ENCODE peak calls at places on chromosomes 5 and 9, in eight cellular contexts. O, Z, H, P, Q, A, J and D are unnamed samples. For H3K36me3, the result is how much of the 10 kb centered on the place peaks cover.

GRCh38 chr5:138937392-138938387 is 62.6 kb upstream of the LRRTM2 start:
- DNase-seq in P (no peak), J (no peak), O (no peak), Q (no peak), A (no peak), Z (no peak), H (no peak), D (no peak)

GRCh38 chr5:90939208-90939607 is 380.6 kb downstream of the ADGRV1 start:
- DNase-seq in Q (no peak), Z (no peak), O (no peak), A (no peak), P (no peak), J (no peak), H (no peak), D (no peak)

GRCh38 chr9:82168585-82168984 is 180.0 kb downstream of the SPATA31D1 start:
- DNase-seq in Z (no peak), J (no peak), Q (no peak), P (no peak), O (no peak), H (no peak), A (peak), D (no peak)

GRCh38 chr5:28165116-28165515 is 1126.7 kb upstream of the CDH9 start:
- DNase-seq in Q (no peak), H (no peak), P (no peak), O (no peak), A (no peak), Z (no peak), J (no peak), D (no peak)

GRCh38 chr5:137751869-137752491 is 2.2 kb downstream of the HNRNPA0 start:
- DNase-seq in H (no peak), Z (peak), P (peak), J (peak), O (no peak), Q (peak), A (peak), D (peak)

GRCh38 chr9:100679834-100680233 is 102.0 kb downstream of the CAVIN4 start:
- DNase-seq in A (no peak), J (no peak), Z (no peak), Q (no peak), H (no peak), O (no peak), P (no peak), D (no peak)

GRCh38 chr5:8908055-8908683 is 637.7 kb downstream of the SEMA5A start:
- DNase-seq in P (peak), O (no peak), Q (peak), Z (no peak), A (peak), H (no peak), J (peak), D (peak)

GRCh38 chr9:77587036-77587435 is 61.1 kb downstream of the GNA14 start:
- DNase-seq in H (no peak), J (no peak), Q (no peak), Z (no peak), A (no peak), O (no peak), P (no peak), D (no peak)

GRCh38 chr5:176531902-176532493 is 5.2 kb downstream of the RNF44 start:
- DNase-seq in Q (no peak), O (no peak), Z (no peak), H (no peak), P (no peak), A (no peak), J (no peak), D (no peak)

GRCh38 chr5:89037090-89037489 is 154.1 kb upstream of the MEF2C start:
- DNase-seq in Q (no peak), J (no peak), P (no peak), H (no peak), Z (no peak), O (no peak), A (peak), D (no peak)

GRCh38 chr5:13403351-13403750 is 541.1 kb downstream of the DNAH5 start:
- DNase-seq in Q (no peak), H (no peak), A (no peak), O (no peak), J (no peak), Z (no peak), P (no peak), D (no peak)

GRCh38 chr5:37717276-37717612 is 122.6 kb downstream of the GDNF start:
- DNase-seq in P (no peak), A (no peak), Z (no peak), J (no peak), O (no peak), Q (no peak), H (no peak), D (no peak)

GRCh38 chr5:141945511-141946024 is 12.4 kb downstream of the PCDH12 start:
- DNase-seq in Z (no peak), H (no peak), P (peak), J (no peak), Q (no peak), A (no peak), O (no peak), D (no peak)

GRCh38 chr5:132821791-132822190 is 8.7 kb downstream of the SHROOM1 start:
- DNase-seq in H (no peak), J (no peak), P (no peak), O (no peak), Z (no peak), A (peak), Q (no peak), D (no peak)

GRCh38 chr9:71485306-71485705 is 283.0 kb downstream of the CEMIP2 start:
- DNase-seq in Z (no peak), J (no peak), P (no peak), H (no peak), A (no peak), Q (no peak), O (no peak), D (no peak)

GRCh38 chr9:71483457-71483856 is 284.9 kb downstream of the CEMIP2 start:
- DNase-seq in Q (no peak), Z (no peak), H (no peak), P (no peak), O (no peak), J (no peak), A (no peak), D (no peak)

GRCh38 chr9:71490810-71491209 is 277.5 kb downstream of the CEMIP2 start:
- DNase-seq in J (no peak), O (no peak), A (no peak), Z (no peak), P (no peak), Q (no peak), H (no peak), D (no peak)

DNA sequence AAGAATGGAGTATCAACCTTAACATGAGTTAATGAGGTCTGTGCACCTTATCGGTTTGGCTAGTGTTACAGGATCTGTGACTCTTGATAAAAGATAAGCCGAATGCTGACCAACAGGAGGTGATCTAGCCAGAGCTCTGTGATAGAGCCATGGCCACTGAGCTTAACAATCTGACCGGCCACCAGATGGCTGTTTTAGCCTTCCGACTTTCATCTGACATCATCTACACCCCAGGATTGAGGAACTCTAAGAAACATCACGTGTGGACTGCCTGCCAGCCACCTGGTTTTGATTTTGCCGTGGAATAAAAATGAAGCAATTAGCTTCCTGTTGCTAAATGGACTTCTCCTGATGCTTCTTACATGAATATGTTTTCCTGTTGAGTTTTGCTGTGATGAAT is 281.3 kb downstream of the CEMIP2 start:
- DNase-seq in J (peak), Q (no peak), O (no peak), A (no peak), Z (no peak), P (no peak), H (peak), D (no peak)
- TF ChIP-seq CTCF in J (peak), Q (peak), O (no peak), A (no peak), Z (no peak), P (no peak), H (no peak), D (no peak)

DNA sequence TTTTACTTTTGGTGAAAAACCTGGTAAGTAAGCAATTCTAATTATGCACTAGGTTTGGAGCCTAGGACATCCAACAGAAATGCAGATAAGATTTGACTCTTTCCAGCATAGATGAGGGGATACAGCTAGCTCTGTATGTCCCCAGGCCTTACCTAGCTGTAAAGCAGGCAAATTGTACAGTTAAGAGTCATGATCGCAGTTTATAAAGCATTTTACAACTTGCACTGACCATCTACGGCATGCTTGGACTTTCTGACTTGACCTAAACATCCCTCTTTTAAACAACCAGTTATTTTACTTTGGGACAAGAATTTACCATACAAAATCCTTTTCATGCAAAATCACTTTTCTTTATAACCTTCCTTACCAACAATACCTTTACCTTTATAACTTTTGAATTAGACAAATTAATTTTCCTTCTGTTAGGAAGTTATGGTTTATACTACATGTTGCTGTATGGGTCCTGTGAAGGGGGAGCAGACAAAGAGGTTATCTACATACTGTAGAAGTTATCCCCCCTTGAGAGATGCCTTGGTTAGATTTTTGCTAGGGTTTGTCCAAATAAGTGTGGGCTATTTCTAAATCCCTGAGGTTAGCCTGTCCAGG is 36.8 kb downstream of the FGD3 start:
- DNase-seq in Z (no peak), O (no peak), Q (no peak), A (peak), H (no peak), J (peak), P (no peak), D (no peak)
- H3K36me3 ChIP-seq in Z (under half), O (under half), Q (under half), A (under half), H (under half), J (under half), P (under half), D (under half)

GRCh38 chr9:107703651-107704050 is 214.1 kb upstream of the KLF4 start:
- DNase-seq in A (no peak), J (no peak), H (no peak), O (no peak), P (no peak), Q (no peak), Z (no peak), D (no peak)

GRCh38 chr9:107698779-107699564 is 209.4 kb upstream of the KLF4 start:
- DNase-seq in J (no peak), H (no peak), Z (no peak), P (no peak), O (no peak), Q (no peak), A (no peak), D (no peak)

GRCh38 chr9:107704791-107705190 is 215.2 kb upstream of the KLF4 start:
- DNase-seq in J (no peak), Q (no peak), P (no peak), O (no peak), A (no peak), H (no peak), Z (no peak), D (no peak)

GRCh38 chr9:107696302-107696701 is 206.7 kb upstream of the KLF4 start:
- DNase-seq in H (no peak), J (no peak), O (no peak), Z (no peak), P (no peak), Q (no peak), A (no peak), D (no peak)

DNA sequence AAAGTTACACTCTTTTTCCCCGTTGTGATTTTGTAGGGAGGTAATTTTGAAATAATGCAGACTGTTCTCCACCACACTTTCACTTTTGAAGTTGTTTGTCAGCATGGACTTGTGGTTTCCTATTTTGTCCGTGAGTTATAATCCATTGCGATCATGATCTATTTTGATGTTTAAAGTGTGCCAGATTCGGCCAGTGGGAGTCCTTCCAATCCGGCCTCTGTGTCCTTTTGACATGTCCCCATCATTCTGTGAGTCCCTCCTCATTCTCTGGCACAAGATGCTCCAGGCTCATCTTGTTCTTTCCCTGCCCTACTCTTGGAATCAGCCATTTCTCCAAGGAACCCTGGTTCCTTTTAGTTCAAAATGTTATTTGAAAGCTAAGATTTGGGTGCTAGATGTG is 211.3 kb upstream of the KLF4 start:
- DNase-seq in O (no peak), H (no peak), A (no peak), Q (no peak), J (no peak), Z (no peak), P (no peak), D (no peak)
- H3K4me3 ChIP-seq in O (no peak), H (no peak), A (no peak), Q (no peak), J (no peak), Z (no peak), P (peak), D (no peak)

DNA sequence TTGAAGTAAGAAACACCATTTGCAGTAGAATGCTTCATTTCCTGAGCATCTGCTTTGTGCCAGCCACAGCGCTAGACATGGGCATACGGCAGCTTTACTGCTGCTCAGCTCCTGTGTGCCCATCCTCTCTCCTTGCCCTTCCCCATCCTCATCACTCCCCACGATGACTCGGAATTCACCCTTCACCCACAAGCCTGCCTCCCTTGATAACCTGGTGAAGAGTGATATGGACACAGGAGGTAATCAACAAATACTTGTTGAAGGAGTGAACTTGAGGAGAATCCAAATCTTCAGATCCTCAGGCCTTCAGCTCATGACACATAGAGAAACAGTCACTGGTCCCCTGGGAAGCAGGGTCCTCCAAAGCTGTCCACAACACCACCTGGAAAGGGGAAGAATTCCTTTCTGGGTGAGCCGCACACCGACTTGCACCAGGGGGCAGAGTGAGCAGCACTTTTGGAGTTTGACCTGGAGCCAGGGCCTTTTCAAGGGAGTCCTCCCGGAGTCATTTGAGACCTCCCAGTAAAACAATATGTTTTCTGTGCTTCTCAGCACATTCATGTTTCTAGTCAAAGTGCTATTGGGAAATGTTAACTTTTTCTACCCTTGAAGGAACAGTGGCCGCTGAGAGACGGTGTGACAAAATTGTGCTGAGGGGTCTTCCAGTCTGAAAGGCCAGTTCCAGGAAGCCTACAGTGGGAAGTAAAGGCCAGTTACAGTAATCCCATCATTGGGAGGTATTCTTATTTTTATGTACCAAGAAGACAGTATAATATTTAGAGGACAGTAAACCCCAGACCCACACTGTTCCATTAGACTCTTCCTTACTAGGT is 332.3 kb downstream of the CWC27 start:
- DNase-seq in Z (peak), P (peak), H (peak), O (peak), A (peak), Q (peak), J (peak), D (peak)
- TF ChIP-seq CTCF in Z (peak), P (peak), H (peak), O (peak), A (peak), Q (peak), J (peak), D (peak)

GRCh38 chr5:112869948-112870347 is 8.9 kb downstream of the SRP19 start:
- DNase-seq in H (no peak), Q (no peak), Z (no peak), A (no peak), J (no peak), P (no peak), O (no peak), D (no peak)
- H3K36me3 ChIP-seq in H (under half), Q (under half), Z (under half), A (under half), J (under half), P (under half), O (half or more), D (under half)

DNA sequence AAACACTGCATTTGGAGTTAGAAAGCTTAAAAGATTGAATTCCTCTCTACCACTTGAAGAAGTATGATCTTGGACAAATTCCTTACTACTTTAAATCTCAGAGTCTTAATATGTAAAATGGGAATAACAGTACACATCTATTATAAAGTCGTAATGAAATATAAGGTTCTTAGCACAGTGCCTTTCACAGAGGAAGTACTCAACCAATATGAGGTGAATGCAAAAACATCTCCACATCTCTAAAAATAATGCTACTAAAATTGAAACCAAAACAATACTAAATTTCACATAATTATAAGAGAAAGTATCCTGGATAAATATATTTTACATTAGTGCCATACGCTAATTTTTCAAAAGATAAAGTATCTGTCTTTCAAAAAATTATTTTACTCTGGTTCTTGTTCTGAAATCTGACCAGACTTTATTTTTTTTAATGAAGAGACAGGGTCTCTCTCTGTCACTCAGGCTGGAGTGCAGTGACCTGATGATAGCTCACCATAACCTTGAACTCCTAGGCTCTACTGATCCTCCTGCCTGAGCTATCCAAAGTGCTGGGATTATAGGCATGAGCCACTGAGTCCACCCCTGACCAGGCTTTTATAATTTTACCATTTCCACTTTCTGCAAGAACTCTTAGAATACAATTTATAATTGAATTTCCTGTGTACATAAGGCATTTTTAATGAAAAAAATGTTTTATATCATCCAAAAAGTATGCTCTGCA is 21.3 kb upstream of the FNIP1 start:
- DNase-seq in H (no peak), P (no peak), O (no peak), A (no peak), J (no peak), Z (no peak), Q (no peak), D (no peak)
- H3K4me3 ChIP-seq in H (no peak), P (no peak), O (no peak), A (no peak), J (no peak), Z (no peak), Q (no peak), D (no peak)

DNA sequence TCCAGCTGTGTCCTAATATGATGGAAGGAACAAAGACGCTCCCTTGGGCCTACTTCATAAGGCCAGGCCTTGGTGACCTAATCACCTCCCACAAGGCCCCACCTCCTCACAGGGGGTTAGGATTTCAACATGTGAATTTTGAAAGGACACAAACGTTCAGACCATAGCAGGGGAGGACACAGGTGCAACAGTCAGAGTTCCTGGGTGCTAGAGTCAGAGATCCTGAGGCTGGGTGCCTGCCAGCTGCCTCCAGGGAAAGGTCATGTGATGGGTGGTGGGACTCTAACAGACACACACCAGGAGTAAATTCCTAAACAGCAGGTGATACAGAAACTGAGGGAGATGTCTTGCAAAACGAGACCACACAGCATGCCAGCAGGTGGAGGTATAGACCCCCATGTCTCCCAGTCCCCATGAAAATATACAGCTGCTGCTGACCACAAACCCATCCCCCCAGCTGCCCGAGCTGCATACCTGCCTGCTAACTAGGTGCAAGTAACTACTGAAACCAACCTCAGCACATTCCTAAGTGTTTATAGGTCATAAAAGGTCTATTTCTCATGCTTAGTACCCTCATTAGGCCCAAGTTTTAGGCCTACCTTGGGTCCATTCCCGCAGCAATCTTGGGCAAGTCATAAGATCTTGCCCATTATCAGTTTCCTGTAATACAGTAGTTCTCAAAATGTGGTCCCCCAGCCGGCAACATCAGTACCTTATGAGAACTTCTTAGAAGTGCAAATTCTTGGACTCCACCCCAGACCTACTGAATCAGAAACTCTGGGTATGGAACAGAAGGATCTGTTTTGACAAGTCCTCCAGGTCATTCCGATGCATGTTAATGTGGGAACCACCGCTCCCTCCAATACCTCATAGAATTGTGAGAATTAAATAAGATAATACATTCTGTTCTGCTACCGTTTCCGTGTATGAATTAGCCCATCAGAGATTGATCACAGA is 245.3 kb downstream of the ENC1 start:
- DNase-seq in O (no peak), A (no peak), Z (no peak), P (peak), J (peak), Q (no peak), H (no peak), D (no peak)
- TF ChIP-seq CTCF in O (no peak), A (no peak), Z (no peak), P (no peak), J (peak), Q (no peak), H (no peak), D (no peak)

GRCh38 chr9:122389799-122390481 is 19.1 kb downstream of the PTGS1 start:
- DNase-seq in P (no peak), A (no peak), J (no peak), Q (no peak), Z (no peak), H (no peak), O (no peak), D (no peak)
- H3K36me3 ChIP-seq in P (under half), A (half or more), J (under half), Q (under half), Z (under half), H (under half), O (under half), D (under half)